ENCODE peak calls at places on chromosome 9, in seven cellular contexts. I is CD8-positive, alpha-beta T cell; S is CD8-positive, alpha-beta memory T cell; W is activated naive CD8-positive, alpha-beta T cell treated with anti-CD3 and anti-CD28 coated beads, Interleukin-2, amount 50 U/mL, for 16 hours; Z is ACHN; R is stimulated activated CD8-positive, alpha-beta memory T cell treated with anti-CD3 and anti-CD28 coated beads, Interleukin-15, amount 100 ng/mL, for 4 hours; E is SW 1271. M is an unnamed sample.

GRCh38 chr9:134386951-134387831 is 60.9 kb downstream of the RXRA start:
- DNase-seq in S (no peak), E (no peak), Z (no peak), I (no peak), W (no peak), R (no peak), M (no peak)

GRCh38 chr9:121645853-121646807 is 5.3 kb upstream of the DAB2IP start:
- DNase-seq in W (no peak), I (no peak), R (no peak), E (no peak), Z (no peak), S (no peak), M (peak)

GRCh38 chr9:116151966-116152381 is 1.6 kb upstream of the PAPPA start:
- DNase-seq in R (no peak), W (no peak), I (no peak), S (no peak), Z (peak), E (no peak), M (no peak)

GRCh38 chr9:36074870-36075532 is 38.3 kb downstream of the RECK start:
- DNase-seq in W (no peak), E (no peak), Z (no peak), R (no peak), I (no peak), S (no peak), M (no peak)

GRCh38 chr9:79470957-79471356 is 100.8 kb upstream of the TLE4 start:
- DNase-seq in W (no peak), Z (no peak), I (no peak), R (no peak), E (no peak), S (no peak), M (no peak)

GRCh38 chr9:90296539-90296938 is 346.1 kb downstream of the DIRAS2 start:
- DNase-seq in W (no peak), E (no peak), I (no peak), Z (no peak), S (no peak), R (no peak), M (no peak)

GRCh38 chr9:93093449-93094293 is 2.3 kb upstream of the CARD19 start:
- DNase-seq in I (no peak), E (no peak), W (no peak), R (no peak), Z (no peak), S (no peak), M (no peak)

GRCh38 chr9:99677281-99677680 is 144.4 kb upstream of the NR4A3 start:
- DNase-seq in I (no peak), R (no peak), Z (no peak), E (no peak), W (no peak), S (no peak), M (no peak)

GRCh38 chr9:21455320-21455719 is 15.1 kb downstream of the IFNA1 start:
- DNase-seq in S (peak), I (no peak), W (no peak), Z (no peak), R (no peak), E (no peak), M (peak)

GRCh38 chr9:19027825-19028224 is 5.2 kb downstream of the SAXO1 start:
- DNase-seq in Z (no peak), I (no peak), W (no peak), S (no peak), E (no peak), R (no peak), M (no peak)

GRCh38 chr9:1722404-1722803 is 292.7 kb upstream of the SMARCA2 start:
- DNase-seq in I (no peak), E (no peak), W (no peak), S (no peak), R (no peak), Z (peak), M (peak)

GRCh38 chr9:36772449-36773370 is 200.0 kb downstream of the MELK start:
- DNase-seq in I (no peak), Z (peak), R (no peak), W (no peak), E (no peak), S (no peak), M (peak)

GRCh38 chr9:116096853-116097252 is 56.7 kb upstream of the PAPPA start:
- DNase-seq in R (no peak), W (no peak), E (no peak), Z (no peak), S (no peak), I (no peak), M (no peak)

GRCh38 chr9:17799383-17799782 is 220.5 kb downstream of the SH3GL2 start:
- DNase-seq in W (no peak), S (no peak), R (no peak), Z (no peak), I (no peak), E (no peak), M (no peak)

GRCh38 chr9:125743687-125744428 is 3.3 kb upstream of the PBX3 start:
- DNase-seq in I (no peak), W (no peak), R (no peak), E (no peak), S (no peak), Z (no peak), M (no peak)

GRCh38 chr9:8599937-8600336 is 800.4 kb upstream of the DMAC1 start:
- DNase-seq in S (no peak), Z (no peak), R (no peak), E (no peak), I (no peak), W (no peak), M (no peak)

GRCh38 chr9:107068581-107068980 is 205.6 kb downstream of the ZNF462 start:
- DNase-seq in R (no peak), W (no peak), E (no peak), I (no peak), Z (no peak), S (no peak), M (no peak)

GRCh38 chr9:100577776-100578448 is at the start of gene CAVIN4:
- DNase-seq in I (no peak), Z (no peak), W (no peak), E (no peak), R (no peak), S (no peak), M (no peak)

GRCh38 chr9:129405831-129406220 is 215.1 kb downstream of the C9orf50 start:
- DNase-seq in W (no peak), S (no peak), R (no peak), E (no peak), Z (no peak), I (no peak), M (no peak)

GRCh38 chr9:113973963-113974413 is 97.9 kb downstream of the ZNF618 start:
- DNase-seq in R (no peak), I (no peak), W (no peak), S (no peak), Z (peak), E (no peak), M (no peak)

GRCh38 chr9:92206490-92206889 is 87.0 kb downstream of the IARS1 start:
- DNase-seq in R (no peak), I (no peak), Z (no peak), W (no peak), S (no peak), E (no peak), M (peak)

GRCh38 chr9:4293293-4293931 is 6.5 kb downstream of the GLIS3 start:
- DNase-seq in W (no peak), R (no peak), Z (peak), E (no peak), I (no peak), S (no peak), M (no peak)

GRCh38 chr9:127539259-127539981 is 72.7 kb upstream of the STXBP1 start:
- DNase-seq in R (no peak), Z (no peak), E (no peak), S (no peak), I (no peak), W (no peak), M (no peak)

GRCh38 chr9:136644343-136644592 is 18.4 kb upstream of the EGFL7 start:
- DNase-seq in W (no peak), E (no peak), Z (no peak), I (no peak), R (no peak), S (no peak), M (no peak)

GRCh38 chr9:106752581-106752980 is 110.4 kb upstream of the ZNF462 start:
- DNase-seq in S (no peak), Z (no peak), R (no peak), I (no peak), W (no peak), E (no peak), M (no peak)

GRCh38 chr9:136995772-136996308 is 528 bp downstream of the CLIC3 start:
- DNase-seq in S (no peak), W (no peak), I (no peak), E (no peak), Z (no peak), R (no peak), M (no peak)

GRCh38 chr9:131811405-131811804 is 71.5 kb upstream of the RAPGEF1 start:
- DNase-seq in S (no peak), E (no peak), W (no peak), Z (no peak), R (no peak), I (no peak), M (no peak)

GRCh38 chr9:3874472-3875370 is 348.9 kb upstream of the RFX3 start:
- DNase-seq in S (no peak), E (no peak), R (no peak), Z (no peak), W (no peak), I (no peak), M (no peak)

GRCh38 chr9:127519301-127520166 is 68.2 kb downstream of the LRSAM1 start:
- DNase-seq in S (no peak), W (no peak), R (peak), Z (peak), E (peak), I (no peak), M (no peak)

GRCh38 chr9:107534510-107535078 is 45.0 kb upstream of the KLF4 start:
- DNase-seq in W (no peak), S (no peak), E (no peak), R (no peak), Z (no peak), I (no peak), M (no peak)

GRCh38 chr9:4138180-4138579 is 161.7 kb downstream of the GLIS3 start:
- DNase-seq in E (no peak), W (no peak), S (no peak), R (no peak), Z (no peak), I (no peak), M (no peak)